ENCODE peak calls at places on chromosomes 16 and 17, in seven cellular contexts. S is neural crest cell, B is HEK293T, X is left kidney, R is thoracic aorta, E is HT-29, M is right lobe of liver. I is an unnamed sample.

GRCh38 chr17:58249270-58250133 is 11.1 kb downstream of the LPO start:
- DNase-seq in E (no peak), R (no peak), S (peak; percentile 85), M (peak; percentile 65), X (peak; percentile 88), B (peak; percentile 94), I (peak; percentile 62)

GRCh38 chr16:72856797-72857196 is 191.1 kb downstream of the ZFHX3 start:
- DNase-seq in B (peak; percentile 40), X (no peak), R (no peak), M (no peak), E (peak; percentile 45), S (no peak), I (peak; percentile 40)

GRCh38 chr17:37488009-37488604 is 1.6 kb upstream of the DUSP14 start:
- DNase-seq in M (no peak), E (peak; percentile 95), B (peak; percentile 11), S (no peak), R (no peak), X (peak; percentile 75), I (peak; percentile 46)

GRCh38 chr17:1649116-1649843 is 386 bp downstream of the RILP start:
- DNase-seq in R (peak; percentile 63), S (peak; percentile 67), E (peak; percentile 80), X (peak; percentile 89), B (peak; percentile 73), M (peak; percentile 84), I (peak; percentile 86)

GRCh38 chr16:66616592-66616991 is 12.1 kb downstream of the CMTM3 start:
- DNase-seq in B (no peak), R (no peak), X (no peak), M (no peak), S (no peak), E (no peak), I (no peak)

GRCh38 chr17:33534063-33534462 is 241.0 kb upstream of the ASIC2 start:
- DNase-seq in B (no peak), M (no peak), E (no peak), R (no peak), X (no peak), S (no peak), I (no peak)

GRCh38 chr16:23691483-23692189 is 12.9 kb downstream of the PLK1 start:
- DNase-seq in S (no peak), B (no peak), X (no peak), M (no peak), E (no peak), R (no peak), I (no peak)

GRCh38 chr16:54342001-54342776 is 55.6 kb upstream of the IRX3 start:
- DNase-seq in B (no peak), S (no peak), M (no peak), X (no peak), R (no peak), E (no peak), I (peak; percentile 21)

GRCh38 chr16:68200120-68200783 is 35.7 kb downstream of the ESRP2 start:
- DNase-seq in R (no peak), X (no peak), E (peak; percentile 26), M (no peak), S (no peak), B (peak; percentile 15), I (no peak)

GRCh38 chr16:3056336-3057180 is 8.9 kb upstream of the IL32 start:
- DNase-seq in R (no peak), X (no peak), B (no peak), M (no peak), E (no peak), S (no peak), I (no peak)

I was measured in body of pancreas.